ENCODE peak calls at places on chromosomes 13 and 19, in five cellular contexts. One of them, this sample, is unnamed.

GRCh38 chr13:46386996-46387851 is at the start of gene RUBCNL:
- DNase-seq in K562: peak
- DNase-seq in IMR-90: no peak
- DNase-seq in HepG2: no peak
- DNase-seq in GM12878: no peak
- DNase-seq in this sample: peak

GRCh38 chr19:4278460-4278901 is 585 bp upstream of the SHD start:
- DNase-seq in K562: peak
- DNase-seq in IMR-90: no peak
- DNase-seq in HepG2: no peak
- DNase-seq in GM12878: no peak
- DNase-seq in this sample: no peak

GRCh38 chr13:93982189-93982918 is 497.1 kb downstream of the DCT start:
- DNase-seq in K562: no peak
- DNase-seq in IMR-90: no peak
- DNase-seq in HepG2: no peak
- DNase-seq in GM12878: no peak
- DNase-seq in this sample: no peak

GRCh38 chr13:98751397-98752110 is 918 bp downstream of the SLC15A1 start:
- DNase-seq in K562: no peak
- DNase-seq in IMR-90: peak
- DNase-seq in HepG2: no peak
- DNase-seq in GM12878: no peak
- DNase-seq in this sample: peak

GRCh38 chr13:32142956-32143375 is 111.4 kb downstream of the FRY start:
- DNase-seq in K562: no peak
- DNase-seq in IMR-90: peak
- DNase-seq in HepG2: peak
- DNase-seq in GM12878: no peak
- DNase-seq in this sample: peak

GRCh38 chr13:91988331-91988730 is 589.9 kb downstream of the GPC5 start:
- DNase-seq in K562: no peak
- DNase-seq in IMR-90: no peak
- DNase-seq in HepG2: no peak
- DNase-seq in GM12878: no peak
- DNase-seq in this sample: no peak

GRCh38 chr13:100954430-100955361 is 280.1 kb upstream of the TMTC4 start:
- DNase-seq in K562: no peak
- DNase-seq in IMR-90: peak
- DNase-seq in HepG2: no peak
- DNase-seq in GM12878: no peak
- DNase-seq in this sample: no peak

GRCh38 chr19:42285546-42285945 is 16.4 kb upstream of the PRR19 start:
- DNase-seq in K562: no peak
- DNase-seq in IMR-90: no peak
- DNase-seq in HepG2: no peak
- DNase-seq in GM12878: no peak
- DNase-seq in this sample: peak

GRCh38 chr13:54210397-54211050 is 1181.9 kb downstream of the OLFM4 start:
- DNase-seq in K562: no peak
- DNase-seq in IMR-90: no peak
- DNase-seq in HepG2: no peak
- DNase-seq in GM12878: no peak
- DNase-seq in this sample: no peak

GRCh38 chr13:75715598-75716523 is 79.7 kb downstream of the LMO7 start:
- DNase-seq in K562: no peak
- DNase-seq in IMR-90: no peak
- DNase-seq in HepG2: no peak
- DNase-seq in GM12878: peak
- DNase-seq in this sample: no peak

GRCh38 chr19:42140125-42140754 is 8.0 kb upstream of the POU2F2 start:
- DNase-seq in K562: peak
- DNase-seq in IMR-90: peak
- DNase-seq in HepG2: peak
- DNase-seq in GM12878: no peak
- DNase-seq in this sample: peak

GRCh38 chr13:102317593-102317992 is 84.3 kb downstream of the FGF14 start:
- DNase-seq in K562: no peak
- DNase-seq in IMR-90: peak
- DNase-seq in HepG2: no peak
- DNase-seq in GM12878: no peak
- DNase-seq in this sample: no peak

GRCh38 chr13:100941811-100942361 is 267.3 kb upstream of the TMTC4 start:
- DNase-seq in K562: no peak
- DNase-seq in IMR-90: peak
- DNase-seq in HepG2: no peak
- DNase-seq in GM12878: no peak
- DNase-seq in this sample: no peak

GRCh38 chr19:55082023-55082851 is 6.6 kb downstream of the EPS8L1 start:
- DNase-seq in K562: peak
- DNase-seq in IMR-90: peak
- DNase-seq in HepG2: no peak
- DNase-seq in GM12878: no peak
- DNase-seq in this sample: peak

GRCh38 chr13:21338156-21338555 is 120.9 kb downstream of the ZDHHC20 start:
- DNase-seq in K562: no peak
- DNase-seq in IMR-90: no peak
- DNase-seq in HepG2: peak
- DNase-seq in GM12878: no peak
- DNase-seq in this sample: no peak

GRCh38 chr19:4990306-4990705 is 21.4 kb downstream of the KDM4B start:
- DNase-seq in K562: no peak
- DNase-seq in IMR-90: no peak
- DNase-seq in HepG2: no peak
- DNase-seq in GM12878: no peak
- DNase-seq in this sample: no peak

GRCh38 chr13:113296842-113297369 is at the start of gene LAMP1:
- DNase-seq in K562: peak
- DNase-seq in IMR-90: peak
- DNase-seq in HepG2: peak
- DNase-seq in GM12878: peak
- DNase-seq in this sample: peak

GRCh38 chr13:113297370-113297871 is 382 bp downstream of the LAMP1 start:
- DNase-seq in K562: peak
- DNase-seq in IMR-90: no peak
- DNase-seq in HepG2: no peak
- DNase-seq in GM12878: no peak
- DNase-seq in this sample: no peak

GRCh38 chr13:113291129-113291528 is 5.9 kb upstream of the LAMP1 start:
- DNase-seq in K562: no peak
- DNase-seq in IMR-90: no peak
- DNase-seq in HepG2: no peak
- DNase-seq in GM12878: no peak
- DNase-seq in this sample: no peak

GRCh38 chr13:113288880-113289279 is 8.2 kb upstream of the LAMP1 start:
- DNase-seq in K562: no peak
- DNase-seq in IMR-90: no peak
- DNase-seq in HepG2: no peak
- DNase-seq in GM12878: no peak
- DNase-seq in this sample: no peak

DNA sequence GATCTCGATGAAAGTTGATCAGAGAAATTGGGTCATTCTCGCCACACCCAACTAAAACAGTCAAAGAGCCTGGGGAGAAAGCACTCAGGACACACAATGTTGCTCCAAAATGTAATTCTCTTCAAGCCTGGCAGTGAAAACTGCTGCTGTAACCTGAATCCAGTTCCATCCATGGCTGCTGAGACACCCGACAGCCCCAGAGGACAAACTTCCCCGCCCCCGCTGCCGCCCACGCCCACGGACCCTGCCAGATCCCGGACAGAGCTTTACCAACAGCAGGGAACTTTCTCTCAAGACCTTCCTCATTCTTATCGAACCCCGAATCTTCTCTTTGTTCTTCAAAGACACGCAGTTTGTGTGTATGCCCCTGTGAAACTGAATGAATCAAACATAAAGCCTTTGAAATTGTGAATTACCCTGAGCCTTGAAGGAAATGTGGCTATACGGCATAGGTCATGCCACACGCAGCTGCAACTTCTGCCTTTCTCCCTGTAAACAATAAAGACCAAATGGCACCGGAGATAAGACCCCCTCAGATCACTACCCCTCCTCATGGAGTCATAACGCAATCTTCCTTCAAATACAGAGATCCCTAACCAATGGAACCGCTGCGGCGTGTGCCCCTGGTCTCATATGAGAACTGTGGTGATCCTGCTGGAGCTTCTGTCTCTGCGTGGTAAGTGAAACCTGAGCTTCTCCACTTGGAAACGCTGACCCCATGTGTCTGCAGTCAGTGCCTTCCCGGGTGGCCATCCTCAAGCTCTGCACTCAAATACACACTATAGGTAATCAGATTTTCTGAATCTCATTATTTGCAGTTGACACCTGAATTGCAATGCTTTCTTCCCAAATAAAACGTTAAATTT is 4.8 kb upstream of the LAMP1 start:
- DNase-seq in K562: peak
- DNase-seq in IMR-90: peak
- DNase-seq in HepG2: no peak
- DNase-seq in GM12878: no peak
- DNase-seq in this sample: no peak
- TF ChIP-seq RFX5 in K562: no peak
- TF ChIP-seq RFX5 in IMR-90: no peak
- TF ChIP-seq RFX5 in HepG2: no peak
- TF ChIP-seq RFX5 in GM12878: no peak
- TF ChIP-seq RFX5 in this sample: no peak

GRCh38 chr13:23159205-23159586 is 21.6 kb upstream of the SGCG start:
- DNase-seq in K562: peak
- DNase-seq in IMR-90: peak
- DNase-seq in HepG2: peak
- DNase-seq in GM12878: no peak
- DNase-seq in this sample: peak
- TF ChIP-seq BHLHE40 in K562: no peak
- TF ChIP-seq BHLHE40 in IMR-90: no peak
- TF ChIP-seq BHLHE40 in HepG2: no peak
- TF ChIP-seq BHLHE40 in GM12878: no peak
- TF ChIP-seq BHLHE40 in this sample: no peak

GRCh38 chr19:34426096-34426661 is 2.0 kb upstream of the UBA2 start:
- DNase-seq in K562: no peak
- DNase-seq in IMR-90: no peak
- DNase-seq in HepG2: no peak
- DNase-seq in GM12878: no peak
- DNase-seq in this sample: no peak

GRCh38 chr19:34429553-34429952 is 1.4 kb downstream of the UBA2 start:
- DNase-seq in K562: no peak
- DNase-seq in IMR-90: no peak
- DNase-seq in HepG2: no peak
- DNase-seq in GM12878: no peak
- DNase-seq in this sample: no peak

GRCh38 chr19:34431681-34432402 is 3.7 kb downstream of the UBA2 start:
- DNase-seq in K562: no peak
- DNase-seq in IMR-90: peak
- DNase-seq in HepG2: no peak
- DNase-seq in GM12878: no peak
- DNase-seq in this sample: no peak

GRCh38 chr19:34430738-34431625 is 2.8 kb downstream of the UBA2 start:
- DNase-seq in K562: peak
- DNase-seq in IMR-90: peak
- DNase-seq in HepG2: peak
- DNase-seq in GM12878: no peak
- DNase-seq in this sample: peak

GRCh38 chr19:34428549-34429285 is 536 bp downstream of the UBA2 start:
- DNase-seq in K562: peak
- DNase-seq in IMR-90: peak
- DNase-seq in HepG2: peak
- DNase-seq in GM12878: no peak
- DNase-seq in this sample: peak
- TF ChIP-seq RFX5 in K562: no peak
- TF ChIP-seq RFX5 in IMR-90: no peak
- TF ChIP-seq RFX5 in HepG2: no peak
- TF ChIP-seq RFX5 in GM12878: no peak
- TF ChIP-seq RFX5 in this sample: no peak

GRCh38 chr13:60591348-60591747 is 194.3 kb downstream of the TDRD3 start:
- DNase-seq in K562: no peak
- DNase-seq in IMR-90: peak
- DNase-seq in HepG2: no peak
- DNase-seq in GM12878: no peak
- DNase-seq in this sample: no peak
- TF ChIP-seq BHLHE40 in K562: no peak
- TF ChIP-seq BHLHE40 in IMR-90: no peak
- TF ChIP-seq BHLHE40 in HepG2: no peak
- TF ChIP-seq BHLHE40 in GM12878: no peak
- TF ChIP-seq BHLHE40 in this sample: no peak

DNA sequence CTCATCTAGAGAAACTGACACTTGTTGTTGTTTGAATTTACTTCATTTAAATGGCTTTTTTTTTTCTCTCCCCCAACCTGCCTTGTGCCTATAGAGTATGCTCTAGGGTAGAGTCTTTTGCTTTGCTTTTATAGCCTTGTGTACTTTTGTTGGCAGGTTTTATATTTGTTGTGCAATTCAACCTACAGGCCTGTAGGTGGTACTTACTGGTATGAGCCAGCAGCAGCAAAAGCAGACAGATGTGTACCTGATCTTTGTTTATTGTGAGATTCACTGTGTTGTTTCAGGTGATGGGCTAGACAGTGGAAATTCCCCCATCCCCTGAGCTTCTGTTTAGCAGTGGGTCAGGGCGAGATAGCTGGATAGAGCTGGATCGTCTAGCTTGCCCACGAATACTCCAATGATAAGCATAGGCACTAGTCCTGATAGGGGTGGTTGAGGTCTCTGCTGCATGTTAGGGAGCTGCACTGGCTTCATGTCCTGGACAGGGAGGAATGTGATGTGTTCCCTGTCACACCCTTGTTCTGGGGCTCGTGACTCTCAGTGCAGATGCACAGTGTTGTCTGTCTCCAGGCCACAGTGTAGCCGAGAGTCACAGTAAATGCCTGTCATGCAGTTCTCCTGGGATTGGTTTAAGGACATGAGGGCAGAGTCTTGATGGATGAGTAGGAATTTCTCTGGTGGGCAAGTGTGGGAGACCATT is 21.3 kb downstream of the DNAJC3 start:
- DNase-seq in K562: peak
- DNase-seq in IMR-90: peak
- DNase-seq in HepG2: no peak
- DNase-seq in GM12878: no peak
- DNase-seq in this sample: no peak
- TF ChIP-seq RFX5 in K562: no peak
- TF ChIP-seq RFX5 in IMR-90: no peak
- TF ChIP-seq RFX5 in HepG2: no peak
- TF ChIP-seq RFX5 in GM12878: no peak
- TF ChIP-seq RFX5 in this sample: no peak

GRCh38 chr13:63609574-63609973 is 2193.9 kb upstream of the PCDH20 start:
- DNase-seq in K562: no peak
- DNase-seq in IMR-90: no peak
- DNase-seq in HepG2: no peak
- DNase-seq in GM12878: no peak
- DNase-seq in this sample: no peak

GRCh38 chr13:63614874-63615612 is 2199.4 kb upstream of the PCDH20 start:
- DNase-seq in K562: no peak
- DNase-seq in IMR-90: peak
- DNase-seq in HepG2: no peak
- DNase-seq in GM12878: no peak
- DNase-seq in this sample: no peak
- TF ChIP-seq BHLHE40 in K562: no peak
- TF ChIP-seq BHLHE40 in IMR-90: no peak
- TF ChIP-seq BHLHE40 in HepG2: no peak
- TF ChIP-seq BHLHE40 in GM12878: no peak
- TF ChIP-seq BHLHE40 in this sample: no peak

GRCh38 chr19:2389594-2389993 is 29.5 kb downstream of the TMPRSS9 start:
- DNase-seq in K562: no peak
- DNase-seq in IMR-90: no peak
- DNase-seq in HepG2: no peak
- DNase-seq in GM12878: no peak
- DNase-seq in this sample: no peak
- TF ChIP-seq RFX5 in K562: no peak
- TF ChIP-seq RFX5 in IMR-90: no peak
- TF ChIP-seq RFX5 in HepG2: no peak
- TF ChIP-seq RFX5 in GM12878: no peak
- TF ChIP-seq RFX5 in this sample: no peak